ENCODE peak calls at places on chromosomes 1 and 21, in nine cellular contexts. D is HCT116, S is transverse colon, Z is prostate gland, B is HepG2, M is stomach, L is K562, E is endothelial cell of umbilical vein, C is upper lobe of left lung. G is an unnamed sample. For H3K4me1, the result is how much of the 10 kb centered on the place peaks cover.

GRCh38 chr21:43363506-43364260 is 63.2 kb downstream of the SIK1 start:
- DNase-seq in D (no peak), S (no peak), Z (no peak), B (no peak), M (no peak), L (no peak), E (no peak), C (no peak), G (no peak)

GRCh38 chr1:60033066-60033465 is 40.5 kb downstream of the C1orf87 start:
- DNase-seq in D (no peak), S (no peak), Z (no peak), B (no peak), M (no peak), L (no peak), E (no peak), C (no peak), G (no peak)

GRCh38 chr1:159843459-159843858 is 16.8 kb downstream of the SLAMF8 start:
- DNase-seq in D (no peak), S (no peak), Z (no peak), B (no peak), M (no peak), L (no peak), E (no peak), C (no peak), G (no peak)

GRCh38 chr1:154546264-154547043 is 12.0 kb downstream of the UBE2Q1 start:
- DNase-seq in D (peak), S (peak), Z (no peak), B (peak), M (peak), L (peak), E (peak), C (peak), G (no peak)

GRCh38 chr21:45295576-45296365 is 8.1 kb upstream of the POFUT2 start:
- DNase-seq in D (no peak), S (peak), Z (no peak), B (no peak), M (peak), L (no peak), E (no peak), C (no peak), G (peak)

GRCh38 chr1:226542623-226543103 is 5.9 kb upstream of the STUM start:
- DNase-seq in D (no peak), S (peak), Z (no peak), B (peak), M (peak), L (no peak), E (peak), C (peak), G (no peak)

GRCh38 chr1:42940851-42941639 is 17.6 kb downstream of the SLC2A1 start:
- DNase-seq in D (peak), S (no peak), Z (peak), B (peak), M (no peak), L (no peak), E (peak), C (peak), G (no peak)

GRCh38 chr1:24942789-24943188 is 12.7 kb upstream of the RUNX3 start:
- DNase-seq in D (no peak), S (no peak), Z (no peak), B (no peak), M (no peak), L (no peak), E (no peak), C (no peak), G (no peak)

GRCh38 chr1:202966006-202966904 is 802 bp downstream of the CYB5R1 start:
- DNase-seq in D (no peak), S (no peak), Z (peak), B (no peak), M (peak), L (peak), E (peak), C (peak), G (no peak)

DNA sequence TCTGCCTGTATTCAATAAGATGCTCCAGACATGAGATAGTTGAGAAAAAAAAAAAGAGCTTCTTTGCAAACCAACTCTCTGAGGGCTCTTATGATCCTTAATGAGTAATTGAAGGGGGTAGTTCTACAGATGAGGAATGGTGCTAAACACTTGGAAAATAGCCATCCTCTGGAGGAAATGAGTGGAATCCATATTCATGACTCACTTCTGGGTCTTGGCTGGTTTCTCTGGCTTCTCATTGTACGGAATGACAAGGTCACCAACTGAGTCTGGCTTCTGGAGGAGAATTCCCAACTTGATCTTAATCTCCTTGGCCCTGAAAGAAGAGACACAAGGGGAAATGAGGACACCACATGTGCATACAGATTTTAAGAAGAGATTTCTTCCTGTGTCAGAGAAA is 34.7 kb downstream of the RGS5 start:
- DNase-seq in D (peak), S (no peak), Z (peak), B (no peak), M (no peak), L (no peak), E (peak), C (no peak), G (no peak)
- H3K4me1 ChIP-seq in D (under half), S (under half), Z (under half), B (under half), M (under half), L (under half), E (half or more), C (under half), G (under half)

GRCh38 chr1:6587261-6588005 is 7.6 kb downstream of the ZBTB48 start:
- DNase-seq in D (no peak), S (no peak), Z (peak), B (no peak), M (peak), L (no peak), E (no peak), C (peak), G (peak)
- TF ChIP-seq POLR2AphosphoS5 in D (no peak), S (no peak), Z (peak), B (no peak), M (no peak), L (no peak), E (no peak), C (no peak), G (no peak)

GRCh38 chr1:181398544-181398943 is 84.8 kb upstream of the CACNA1E start:
- DNase-seq in D (no peak), S (no peak), Z (no peak), B (no peak), M (no peak), L (no peak), E (no peak), C (no peak), G (no peak)
- TF ChIP-seq POLR2A in D (no peak), S (no peak), Z (no peak), B (no peak), M (no peak), L (no peak), E (no peak), C (no peak), G (no peak)

GRCh38 chr1:173627269-173627668 is 7.9 kb upstream of the TEX50 start:
- DNase-seq in D (no peak), S (no peak), Z (no peak), B (no peak), M (no peak), L (no peak), E (no peak), C (no peak), G (no peak)

GRCh38 chr1:173628888-173629287 is 6.2 kb upstream of the TEX50 start:
- DNase-seq in D (no peak), S (no peak), Z (no peak), B (no peak), M (no peak), L (no peak), E (no peak), C (no peak), G (no peak)
- H3K4me1 ChIP-seq in D (under half), S (under half), Z (under half), B (under half), M (under half), L (under half), E (under half), C (under half), G (under half)

GRCh38 chr1:224340711-224341384 is 10.9 kb upstream of the NVL start:
- DNase-seq in D (no peak), S (peak), Z (no peak), B (no peak), M (peak), L (no peak), E (peak), C (peak), G (no peak)
- TF ChIP-seq POLR2AphosphoS5 in D (no peak), S (no peak), Z (no peak), B (no peak), M (no peak), L (no peak), E (no peak), C (no peak), G (no peak)

GRCh38 chr1:30907390-30907640 is 1.2 kb downstream of the SDC3 start:
- DNase-seq in D (no peak), S (no peak), Z (no peak), B (no peak), M (no peak), L (no peak), E (no peak), C (no peak), G (no peak)

GRCh38 chr1:30906631-30907389 is 1.7 kb downstream of the SDC3 start:
- DNase-seq in D (no peak), S (no peak), Z (no peak), B (no peak), M (no peak), L (no peak), E (no peak), C (no peak), G (no peak)

GRCh38 chr1:30908886-30909777 is 574 bp upstream of the SDC3 start:
- DNase-seq in D (no peak), S (peak), Z (no peak), B (no peak), M (no peak), L (peak), E (no peak), C (no peak), G (no peak)

GRCh38 chr1:30907641-30908445 is 715 bp downstream of the SDC3 start:
- DNase-seq in D (no peak), S (peak), Z (no peak), B (no peak), M (no peak), L (peak), E (no peak), C (no peak), G (no peak)

DNA sequence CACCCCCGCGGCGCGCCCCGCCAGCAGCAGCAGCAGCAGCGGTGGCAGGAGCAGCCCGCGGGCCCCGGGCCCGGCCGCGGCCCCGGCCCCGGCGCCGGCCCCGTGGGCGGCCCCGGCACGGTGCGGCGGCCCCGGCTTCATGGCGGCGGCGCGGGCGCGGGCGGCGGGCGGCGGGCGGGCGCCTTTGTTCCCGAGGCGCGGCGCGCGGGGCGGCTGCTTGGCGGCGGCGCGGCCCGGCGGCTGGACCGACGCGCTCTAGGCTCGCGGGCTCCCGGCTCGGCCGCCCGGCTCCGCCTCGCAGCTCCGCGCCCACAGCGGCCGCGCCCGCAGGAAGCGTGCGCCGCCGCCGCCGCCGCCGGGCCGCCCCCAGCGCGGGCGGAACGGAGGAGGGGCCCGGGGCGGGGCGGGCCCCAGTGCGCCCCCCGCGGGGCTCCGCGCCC is at the start of gene SDC3:
- DNase-seq in D (no peak), S (peak), Z (no peak), B (no peak), M (peak), L (peak), E (no peak), C (no peak), G (no peak)
- TF ChIP-seq POLR2A in D (no peak), S (no peak), Z (no peak), B (no peak), M (no peak), L (no peak), E (no peak), C (no peak), G (no peak)

GRCh38 chr1:223840254-223840653 is 5.5 kb downstream of the TP53BP2 start:
- DNase-seq in D (no peak), S (no peak), Z (no peak), B (no peak), M (no peak), L (no peak), E (no peak), C (no peak), G (no peak)

GRCh38 chr1:223836586-223836985 is 9.2 kb downstream of the TP53BP2 start:
- DNase-seq in D (no peak), S (no peak), Z (no peak), B (no peak), M (no peak), L (no peak), E (no peak), C (no peak), G (no peak)

GRCh38 chr1:223837206-223837605 is 8.5 kb downstream of the TP53BP2 start:
- DNase-seq in D (no peak), S (no peak), Z (no peak), B (no peak), M (no peak), L (no peak), E (no peak), C (no peak), G (no peak)

GRCh38 chr1:223837687-223838086 is 8.1 kb downstream of the TP53BP2 start:
- DNase-seq in D (no peak), S (no peak), Z (no peak), B (no peak), M (no peak), L (no peak), E (no peak), C (no peak), G (no peak)

GRCh38 chr1:223838125-223838854 is 7.5 kb downstream of the TP53BP2 start:
- DNase-seq in D (no peak), S (no peak), Z (no peak), B (no peak), M (no peak), L (no peak), E (no peak), C (no peak), G (no peak)
- H3K4me1 ChIP-seq in D (under half), S (under half), Z (under half), B (under half), M (under half), L (under half), E (under half), C (half or more), G (under half)

G was measured in breast epithelium.